ENCODE peak calls at places on chromosomes 1 and 21, in five cellular contexts. One of them, this sample, is unnamed.

GRCh38 chr1:205127646-205128045 is 5.9 kb upstream of the RBBP5 start:
- DNase-seq in AG09319: no peak
- DNase-seq in skeletal muscle cell: no peak
- DNase-seq in substantia nigra: no peak
- DNase-seq in A549: no peak
- DNase-seq in this sample: no peak

GRCh38 chr21:45637883-45638282 is 5.6 kb upstream of the PCBP3 start:
- DNase-seq in AG09319: no peak
- DNase-seq in skeletal muscle cell: no peak
- DNase-seq in substantia nigra: no peak
- DNase-seq in A549: no peak
- DNase-seq in this sample: no peak

GRCh38 chr1:66349277-66349676 is 184.7 kb upstream of the SGIP1 start:
- DNase-seq in AG09319: no peak
- DNase-seq in skeletal muscle cell: no peak
- DNase-seq in substantia nigra: no peak
- DNase-seq in A549: no peak
- DNase-seq in this sample: no peak

GRCh38 chr1:168623838-168624237 is 47.4 kb downstream of the XCL1 start:
- DNase-seq in AG09319: no peak
- DNase-seq in skeletal muscle cell: no peak
- DNase-seq in substantia nigra: no peak
- DNase-seq in A549: no peak
- DNase-seq in this sample: no peak

GRCh38 chr1:93114403-93114802 is 35.3 kb downstream of the MTF2 start:
- DNase-seq in AG09319: no peak
- DNase-seq in skeletal muscle cell: no peak
- DNase-seq in substantia nigra: no peak
- DNase-seq in A549: no peak
- DNase-seq in this sample: no peak

GRCh38 chr1:40315795-40316594 is 1.1 kb downstream of the COL9A2 start:
- DNase-seq in AG09319: no peak
- DNase-seq in skeletal muscle cell: no peak
- DNase-seq in substantia nigra: peak
- DNase-seq in A549: no peak
- DNase-seq in this sample: no peak

GRCh38 chr1:35876988-35877387 is 6.0 kb upstream of the AGO1 start:
- DNase-seq in AG09319: no peak
- DNase-seq in skeletal muscle cell: no peak
- DNase-seq in substantia nigra: no peak
- DNase-seq in A549: no peak
- DNase-seq in this sample: no peak

GRCh38 chr1:211894312-211894711 is 63.7 kb upstream of the LPGAT1 start:
- DNase-seq in AG09319: no peak
- DNase-seq in skeletal muscle cell: no peak
- DNase-seq in substantia nigra: no peak
- DNase-seq in A549: no peak
- DNase-seq in this sample: no peak

GRCh38 chr21:37176716-37177115 is 90.4 kb downstream of the VPS26C start:
- DNase-seq in AG09319: no peak
- DNase-seq in skeletal muscle cell: no peak
- DNase-seq in substantia nigra: no peak
- DNase-seq in A549: no peak
- DNase-seq in this sample: no peak

This sample was measured in AG04449.